ENCODE peak calls at places on chromosomes 16 and 17, in seven cellular contexts. Y, G, C, V, P, J and B are unnamed samples.

GRCh38 chr17:68963958-68964357 is 8.8 kb upstream of the ABCA8 start:
- DNase-seq in Y (no peak), G (no peak), C (no peak), V (peak), P (no peak), J (no peak), B (no peak)

GRCh38 chr16:58792188-58792587 is 58.1 kb upstream of the GOT2 start:
- DNase-seq in Y (peak), G (no peak), C (no peak), V (no peak), P (no peak), J (no peak), B (no peak)

GRCh38 chr16:28875134-28876015 is 2.9 kb upstream of the ATP2A1 start:
- DNase-seq in Y (no peak), G (no peak), C (no peak), V (no peak), P (no peak), J (no peak), B (no peak)

GRCh38 chr16:68448360-68448970 is at the start of gene SMPD3:
- DNase-seq in Y (peak), G (peak), C (peak), V (peak), P (peak), J (peak), B (peak)

GRCh38 chr16:71412270-71413160 is 29.3 kb downstream of the TLE7 start:
- DNase-seq in Y (peak), G (peak), C (peak), V (peak), P (no peak), J (peak), B (peak)

GRCh38 chr16:20620770-20621169 is 44.6 kb upstream of the ACSM2B start:
- DNase-seq in Y (no peak), G (no peak), C (no peak), V (no peak), P (no peak), J (no peak), B (no peak)

GRCh38 chr17:79002796-79003593 is 6.6 kb downstream of the CANT1 start:
- DNase-seq in Y (no peak), G (no peak), C (no peak), V (no peak), P (no peak), J (no peak), B (no peak)

GRCh38 chr16:81864646-81865382 is 85.7 kb downstream of the PLCG2 start:
- DNase-seq in Y (no peak), G (no peak), C (no peak), V (no peak), P (no peak), J (no peak), B (no peak)

GRCh38 chr17:1203111-1203966 is 23.6 kb upstream of the ABR start:
- DNase-seq in Y (peak), G (peak), C (peak), V (peak), P (no peak), J (peak), B (peak)

GRCh38 chr17:48909796-48910195 is 1.6 kb downstream of the UBE2Z start:
- DNase-seq in Y (no peak), G (no peak), C (no peak), V (peak), P (no peak), J (no peak), B (no peak)

GRCh38 chr16:58024673-58025350 is 742 bp upstream of the MMP15 start:
- DNase-seq in Y (peak), G (peak), C (peak), V (peak), P (no peak), J (peak), B (no peak)

GRCh38 chr16:75742424-75743047 is 16.2 kb upstream of the CPHXL start:
- DNase-seq in Y (no peak), G (no peak), C (peak), V (no peak), P (no peak), J (no peak), B (no peak)

GRCh38 chr16:87435399-87436224 is 43.5 kb downstream of the MAP1LC3B start:
- DNase-seq in Y (no peak), G (no peak), C (no peak), V (peak), P (peak), J (no peak), B (peak)

GRCh38 chr17:31654936-31655335 is 204.1 kb downstream of the COPRS start:
- DNase-seq in Y (no peak), G (no peak), C (no peak), V (no peak), P (no peak), J (no peak), B (no peak)

GRCh38 chr17:60495260-60495659 is 30.8 kb downstream of the APPBP2 start:
- DNase-seq in Y (no peak), G (no peak), C (no peak), V (no peak), P (no peak), J (no peak), B (no peak)

GRCh38 chr16:21083729-21084268 is 66.8 kb downstream of the DNAH3 start:
- DNase-seq in Y (peak), G (peak), C (peak), V (peak), P (no peak), J (peak), B (peak)

GRCh38 chr16:12097523-12098428 is 121.2 kb downstream of the SNX29 start:
- DNase-seq in Y (no peak), G (no peak), C (peak), V (peak), P (peak), J (peak), B (no peak)

GRCh38 chr17:65381160-65381559 is 180.3 kb downstream of the AXIN2 start:
- DNase-seq in Y (no peak), G (no peak), C (no peak), V (no peak), P (no peak), J (no peak), B (no peak)

GRCh38 chr17:233473-233941 is 52.1 kb upstream of the DOC2B start:
- DNase-seq in Y (no peak), G (peak), C (no peak), V (no peak), P (no peak), J (peak), B (no peak)

GRCh38 chr17:80243526-80244433 is 16.9 kb upstream of the RNF213 start:
- DNase-seq in Y (no peak), G (no peak), C (no peak), V (no peak), P (no peak), J (no peak), B (no peak)

GRCh38 chr16:77450790-77451487 is 16.1 kb upstream of the ADAMTS18 start:
- DNase-seq in Y (no peak), G (no peak), C (no peak), V (no peak), P (no peak), J (no peak), B (no peak)

GRCh38 chr17:65088621-65089385 is 32.3 kb upstream of the GNA13 start:
- DNase-seq in Y (no peak), G (no peak), C (no peak), V (no peak), P (no peak), J (no peak), B (no peak)

GRCh38 chr17:66965801-66966528 is 1.5 kb downstream of the CACNG4 start:
- DNase-seq in Y (no peak), G (no peak), C (peak), V (no peak), P (no peak), J (no peak), B (no peak)

GRCh38 chr16:87426423-87427215 is 34.5 kb downstream of the MAP1LC3B start:
- DNase-seq in Y (no peak), G (no peak), C (no peak), V (no peak), P (no peak), J (no peak), B (no peak)

GRCh38 chr17:65785109-65785508 is 223.7 kb upstream of the AXIN2 start:
- DNase-seq in Y (no peak), G (no peak), C (no peak), V (peak), P (peak), J (no peak), B (peak)

GRCh38 chr17:34797724-34798123 is 163.5 kb downstream of the CCT6B start:
- DNase-seq in Y (peak), G (peak), C (peak), V (peak), P (no peak), J (no peak), B (no peak)

GRCh38 chr16:51453296-51453695 is 302.2 kb upstream of the SALL1 start:
- DNase-seq in Y (no peak), G (no peak), C (no peak), V (no peak), P (no peak), J (no peak), B (no peak)

GRCh38 chr16:85346404-85347212 is 234.3 kb upstream of the CIBAR2 start:
- DNase-seq in Y (no peak), G (no peak), C (no peak), V (no peak), P (no peak), J (no peak), B (no peak)

GRCh38 chr17:56977673-56978395 is at the start of gene SCPEP1:
- DNase-seq in Y (peak), G (peak), C (peak), V (peak), P (no peak), J (peak), B (peak)
- TF ChIP-seq CTCF in Y (no peak), G (no peak), C (no peak), V (no peak), P (no peak), J (no peak), B (no peak)

GRCh38 chr17:44110823-44111633 is 12.4 kb downstream of the HDAC5 start:
- DNase-seq in Y (peak), G (peak), C (peak), V (peak), P (peak), J (peak), B (peak)
- H3K4me3 ChIP-seq in Y (peak), G (no peak), C (no peak), V (peak), P (peak), J (peak), B (peak)

GRCh38 chr16:9144106-9144505 is 52.7 kb downstream of the HAPSTR1 start:
- DNase-seq in Y (no peak), G (no peak), C (no peak), V (no peak), P (no peak), J (no peak), B (no peak)
- TF ChIP-seq CTCF in Y (no peak), G (no peak), C (no peak), V (no peak), P (no peak), J (no peak), B (no peak)

GRCh38 chr16:27317738-27318398 is 4.1 kb downstream of the IL4R start:
- DNase-seq in Y (no peak), G (no peak), C (no peak), V (no peak), P (no peak), J (no peak), B (no peak)
- H3K4me3 ChIP-seq in Y (no peak), G (no peak), C (no peak), V (peak), P (no peak), J (no peak), B (no peak)

DNA sequence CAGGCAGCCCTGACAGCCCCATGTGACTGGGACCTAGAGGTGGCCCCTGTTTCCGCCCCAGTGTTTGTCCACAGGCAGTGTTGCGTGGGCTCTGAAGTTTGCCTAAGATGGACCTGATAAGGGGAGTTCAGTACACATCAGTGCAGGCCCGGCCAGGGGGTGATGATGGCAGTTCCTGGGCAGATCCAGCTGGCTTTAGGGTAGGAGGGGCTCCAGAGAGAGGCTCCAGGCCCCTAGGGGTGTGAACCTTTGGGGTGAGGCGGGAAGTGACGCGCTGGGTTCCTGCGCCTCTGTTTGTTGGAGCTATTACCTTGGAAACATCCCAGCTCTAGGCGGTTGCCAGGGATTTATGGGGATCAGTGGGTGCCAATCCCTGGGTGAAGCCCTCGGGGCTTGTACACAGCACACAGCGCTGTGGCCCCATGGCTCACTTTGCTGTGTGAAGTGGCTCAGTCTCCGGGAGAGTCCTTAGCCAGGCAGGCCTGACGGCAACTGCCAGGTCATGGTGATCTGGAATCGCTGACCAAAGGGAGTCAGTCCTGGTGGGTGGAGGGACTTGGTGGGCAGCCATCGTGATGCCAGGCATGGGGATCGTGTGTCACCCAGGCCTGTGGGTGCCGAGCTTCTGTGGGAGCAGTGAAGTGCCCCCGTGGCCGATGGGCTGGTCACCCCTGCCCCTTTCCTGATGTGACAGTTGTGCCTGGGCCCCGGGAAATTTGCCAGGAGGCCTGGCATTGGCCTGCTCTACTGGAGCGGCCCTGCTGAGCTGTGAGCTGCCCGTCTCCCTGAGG is 146.1 kb downstream of the SEC14L1 start:
- DNase-seq in Y (no peak), G (peak), C (no peak), V (peak), P (no peak), J (peak), B (no peak)
- TF ChIP-seq CTCF in Y (no peak), G (no peak), C (no peak), V (no peak), P (no peak), J (no peak), B (no peak)

DNA sequence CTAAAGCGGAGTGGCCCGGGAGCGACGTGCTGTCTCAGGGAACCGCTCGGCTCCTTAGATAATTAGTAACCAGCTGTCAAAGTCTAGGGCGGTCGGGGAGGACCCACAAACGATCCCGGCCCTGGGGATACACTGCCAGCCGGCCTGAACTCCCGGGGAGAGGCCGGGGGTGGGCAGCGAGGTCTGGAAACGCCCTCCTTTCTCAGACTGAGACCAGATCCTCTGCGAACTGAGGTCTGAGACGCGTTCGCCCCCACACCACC is 1.3 kb downstream of the HNF1B start:
- DNase-seq in Y (no peak), G (peak), C (peak), V (no peak), P (no peak), J (no peak), B (no peak)
- H3K4me3 ChIP-seq in Y (no peak), G (peak), C (peak), V (no peak), P (no peak), J (peak), B (no peak)